ENCODE peak calls at places on chromosome 21, in four cellular contexts. One of them, this sample, is unnamed.
A peak's percentile ranks its signal among the peaks of the same experiment; 100 is the strongest.

GRCh38 chr21:36852864-36853263 is 113.6 kb downstream of the HLCS start:
- DNase-seq in C1 segment of cervical spinal cord: no peak
- DNase-seq in NCI-H2171: no peak
- DNase-seq in RCC 7860: no peak
- DNase-seq in this sample: no peak

GRCh38 chr21:38413958-38414506 is 84.2 kb downstream of the ERG start:
- DNase-seq in RCC 7860: no peak
- DNase-seq in C1 segment of cervical spinal cord: no peak
- DNase-seq in NCI-H2171: no peak
- DNase-seq in this sample: no peak

GRCh38 chr21:25862596-25862995 is 127.8 kb downstream of the GABPA start:
- DNase-seq in RCC 7860: no peak
- DNase-seq in C1 segment of cervical spinal cord: no peak
- DNase-seq in NCI-H2171: no peak
- DNase-seq in this sample: no peak

GRCh38 chr21:16978309-16978895 is 534.4 kb upstream of the CXADR start:
- DNase-seq in RCC 7860: no peak
- DNase-seq in NCI-H2171: no peak
- DNase-seq in C1 segment of cervical spinal cord: no peak
- DNase-seq in this sample: no peak

GRCh38 chr21:45071396-45072165 is 2.8 kb upstream of the ADARB1 start:
- DNase-seq in C1 segment of cervical spinal cord: no peak
- DNase-seq in NCI-H2171: no peak
- DNase-seq in RCC 7860: no peak
- DNase-seq in this sample: no peak

GRCh38 chr21:44420416-44421205 is 34.7 kb upstream of the LRRC3 start:
- DNase-seq in RCC 7860: no peak
- DNase-seq in C1 segment of cervical spinal cord: no peak
- DNase-seq in NCI-H2171: no peak
- DNase-seq in this sample: no peak

GRCh38 chr21:41357546-41357945 is 4.3 kb upstream of the MX2 start:
- DNase-seq in NCI-H2171: no peak
- DNase-seq in RCC 7860: no peak
- DNase-seq in C1 segment of cervical spinal cord: no peak
- DNase-seq in this sample: no peak

GRCh38 chr21:28776251-28776650 is 216.4 kb downstream of the LTN1 start:
- DNase-seq in C1 segment of cervical spinal cord: no peak
- DNase-seq in RCC 7860: peak; percentile 92
- DNase-seq in NCI-H2171: no peak
- DNase-seq in this sample: no peak

GRCh38 chr21:44892536-44893277 is 19.2 kb upstream of the PTTG1IP start:
- DNase-seq in C1 segment of cervical spinal cord: peak; percentile 5
- DNase-seq in RCC 7860: no peak
- DNase-seq in NCI-H2171: no peak
- DNase-seq in this sample: no peak

GRCh38 chr21:45983981-45984551 is 2.5 kb downstream of the COL6A1 start:
- DNase-seq in C1 segment of cervical spinal cord: no peak
- DNase-seq in RCC 7860: no peak
- DNase-seq in NCI-H2171: no peak
- DNase-seq in this sample: no peak